ENCODE peak calls at places on chromosomes 1 and 21, in five cellular contexts. X is SK-N-SH, Q is GM12878, W is HepG2, E is endothelial cell of umbilical vein. M is an unnamed sample.

GRCh38 chr21:26790289-26790688 is 54.9 kb downstream of the ADAMTS1 start:
- DNase-seq in X (no peak), Q (no peak), W (no peak), E (no peak), M (no peak)

GRCh38 chr21:16071082-16071481 is 341.3 kb downstream of the USP25 start:
- DNase-seq in X (peak; percentile 36), Q (no peak), W (no peak), E (no peak), M (no peak)

GRCh38 chr1:151166506-151166956 is 587 bp downstream of the SCNM1 start:
- DNase-seq in X (peak; percentile 47), Q (no peak), W (peak; percentile 9), E (no peak), M (no peak)

GRCh38 chr1:109610609-109611307 is 8.7 kb downstream of the GNAT2 start:
- DNase-seq in X (no peak), Q (no peak), W (no peak), E (no peak), M (no peak)

GRCh38 chr1:55021965-55022546 is 17.3 kb upstream of the PCSK9 start:
- DNase-seq in X (peak; percentile 93), Q (peak; percentile 1), W (peak; percentile 74), E (peak; percentile 72), M (peak; percentile 93)

GRCh38 chr1:143699115-143699514 is 272.7 kb downstream of the FAM72C start:
- DNase-seq in X (no peak), Q (no peak), W (no peak), E (no peak), M (no peak)

GRCh38 chr1:86994061-86994460 is 79.6 kb downstream of the HS2ST1 start:
- DNase-seq in X (no peak), Q (no peak), W (no peak), E (no peak), M (no peak)

GRCh38 chr1:30541721-30542485 is 181.5 kb downstream of the MATN1 start:
- DNase-seq in X (no peak), Q (no peak), W (no peak), E (no peak), M (no peak)

GRCh38 chr1:230335861-230336549 is 90.1 kb downstream of the PGBD5 start:
- DNase-seq in X (no peak), Q (no peak), W (no peak), E (no peak), M (no peak)

GRCh38 chr1:54376085-54377039 is 29.8 kb downstream of the SSBP3 start:
- DNase-seq in X (no peak), Q (peak; percentile 84), W (peak; percentile 22), E (no peak), M (peak; percentile 13)

GRCh38 chr1:38835230-38835827 is 24.2 kb downstream of the RRAGC start:
- DNase-seq in X (peak; percentile 64), Q (peak; percentile 60), W (peak; percentile 83), E (peak; percentile 77), M (peak; percentile 81)

GRCh38 chr1:22314676-22315075 is 137.0 kb upstream of the ZBTB40 start:
- DNase-seq in X (no peak), Q (no peak), W (no peak), E (no peak), M (no peak)

GRCh38 chr1:44318097-44319088 is 36.7 kb downstream of the ERI3 start:
- DNase-seq in X (peak; percentile 72), Q (no peak), W (peak; percentile 34), E (peak; percentile 33), M (no peak)

GRCh38 chr21:29256125-29256895 is 42.4 kb upstream of the BACH1 start:
- DNase-seq in X (no peak), Q (no peak), W (no peak), E (peak; percentile 52), M (no peak)

GRCh38 chr1:150066838-150067183 is 765 bp upstream of the VPS45 start:
- DNase-seq in X (no peak), Q (peak; percentile 12), W (no peak), E (no peak), M (no peak)

GRCh38 chr1:245791410-245792312 is 636.9 kb downstream of the KIF26B start:
- DNase-seq in X (peak; percentile 77), Q (no peak), W (no peak), E (no peak), M (no peak)

GRCh38 chr21:22374218-22374969 is 1376.2 kb downstream of the NCAM2 start:
- DNase-seq in X (no peak), Q (no peak), W (no peak), E (no peak), M (no peak)

GRCh38 chr1:244710474-244711062 is 57.6 kb downstream of the DESI2 start:
- DNase-seq in X (no peak), Q (no peak), W (no peak), E (no peak), M (no peak)

GRCh38 chr1:12475158-12475934 is 142.7 kb downstream of the DHRS3 start:
- DNase-seq in X (no peak), Q (no peak), W (peak; percentile 60), E (no peak), M (no peak)

GRCh38 chr1:181104790-181105133 is 16.3 kb downstream of the IER5 start:
- DNase-seq in X (no peak), Q (no peak), W (peak; percentile 39), E (no peak), M (no peak)

GRCh38 chr1:228316589-228317387 is 89.8 kb downstream of the TRIM11 start:
- DNase-seq in X (no peak), Q (no peak), W (no peak), E (no peak), M (no peak)

GRCh38 chr1:7948950-7949349 is 8.3 kb upstream of the TNFRSF9 start:
- DNase-seq in X (no peak), Q (no peak), W (no peak), E (no peak), M (no peak)

GRCh38 chr21:22120616-22121266 is 1122.5 kb downstream of the NCAM2 start:
- DNase-seq in X (no peak), Q (no peak), W (no peak), E (no peak), M (no peak)

GRCh38 chr1:231194476-231194842 is 32.6 kb downstream of the TRIM67 start:
- DNase-seq in X (no peak), Q (no peak), W (no peak), E (no peak), M (no peak)

GRCh38 chr1:24805534-24806301 is 60.5 kb downstream of the CLIC4 start:
- DNase-seq in X (no peak), Q (no peak), W (no peak), E (peak; percentile 95), M (no peak)

GRCh38 chr21:45861156-45861870 is 120.3 kb upstream of the COL6A1 start:
- DNase-seq in X (no peak), Q (no peak), W (no peak), E (no peak), M (no peak)

GRCh38 chr1:1346501-1346890 is 2.7 kb downstream of the DVL1 start:
- DNase-seq in X (no peak), Q (no peak), W (no peak), E (no peak), M (no peak)

GRCh38 chr1:181551249-181551648 is 67.9 kb downstream of the CACNA1E start:
- DNase-seq in X (no peak), Q (no peak), W (no peak), E (no peak), M (no peak)

GRCh38 chr1:18973446-18973955 is 17.0 kb upstream of the IFFO2 start:
- DNase-seq in X (no peak), Q (no peak), W (no peak), E (no peak), M (no peak)

GRCh38 chr1:9376886-9377333 is 84.2 kb downstream of the SPSB1 start:
- DNase-seq in X (no peak), Q (no peak), W (no peak), E (peak; percentile 68), M (no peak)

GRCh38 chr1:110457206-110457605 is 6.3 kb downstream of the PROK1 start:
- DNase-seq in X (no peak), Q (no peak), W (no peak), E (no peak), M (no peak)

GRCh38 chr1:208835781-208836180 is 591.6 kb upstream of the PLXNA2 start:
- DNase-seq in X (no peak), Q (no peak), W (no peak), E (no peak), M (no peak)

GRCh38 chr21:36846624-36847023 is 119.8 kb downstream of the HLCS start:
- DNase-seq in X (no peak), Q (no peak), W (no peak), E (no peak), M (no peak)

GRCh38 chr1:1128454-1129139 is 12.7 kb upstream of the C1orf159 start:
- DNase-seq in X (no peak), Q (no peak), W (peak; percentile 70), E (no peak), M (no peak)

GRCh38 chr1:2850502-2850901 is 49.0 kb upstream of the TTC34 start:
- DNase-seq in X (no peak), Q (no peak), W (no peak), E (no peak), M (no peak)

GRCh38 chr1:103489881-103490280 is 35.6 kb upstream of the RNPC3 start:
- DNase-seq in X (no peak), Q (no peak), W (no peak), E (no peak), M (no peak)

GRCh38 chr1:205961970-205962820 is 18.9 kb upstream of the SLC26A9 start:
- DNase-seq in X (no peak), Q (no peak), W (no peak), E (peak; percentile 7), M (no peak)
- TF ChIP-seq MAX in X (no peak), Q (no peak), W (no peak), E (no peak), M (no peak)

DNA sequence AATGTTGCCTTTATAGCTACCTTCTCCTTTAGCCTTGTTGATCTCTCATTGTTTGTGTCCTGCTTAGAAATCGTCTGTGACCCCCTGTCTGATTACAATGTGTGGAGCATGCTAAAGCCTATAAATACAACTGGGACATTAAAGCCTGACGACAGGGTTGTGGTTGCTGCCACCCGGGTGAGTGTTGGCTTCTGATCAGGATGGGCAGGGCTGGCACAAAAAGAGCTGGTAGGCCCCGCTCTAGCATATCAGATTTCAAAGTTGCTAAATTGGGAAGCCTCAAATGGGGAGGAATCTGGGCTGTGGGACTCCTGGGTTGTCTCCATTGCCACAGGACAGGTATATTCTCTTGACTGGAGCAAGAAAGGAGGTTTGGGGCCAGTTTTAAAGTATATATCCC is 8.4 kb downstream of the NCSTN start:
- DNase-seq in X (no peak), Q (no peak), W (no peak), E (no peak), M (no peak)
- H3K36me3 ChIP-seq in X (peaks cover 44% of the 10 kb centered on the region), Q (peaks cover 39% of the 10 kb centered on the region), W (peaks cover 90% of the 10 kb centered on the region), E (peaks cover 61% of the 10 kb centered on the region), M (peaks cover 41% of the 10 kb centered on the region)

GRCh38 chr1:147270721-147271120 is 28.2 kb downstream of the CHD1L start:
- DNase-seq in X (no peak), Q (no peak), W (no peak), E (no peak), M (no peak)
- TF ChIP-seq MAX in X (no peak), Q (no peak), W (no peak), E (no peak), M (no peak)

DNA sequence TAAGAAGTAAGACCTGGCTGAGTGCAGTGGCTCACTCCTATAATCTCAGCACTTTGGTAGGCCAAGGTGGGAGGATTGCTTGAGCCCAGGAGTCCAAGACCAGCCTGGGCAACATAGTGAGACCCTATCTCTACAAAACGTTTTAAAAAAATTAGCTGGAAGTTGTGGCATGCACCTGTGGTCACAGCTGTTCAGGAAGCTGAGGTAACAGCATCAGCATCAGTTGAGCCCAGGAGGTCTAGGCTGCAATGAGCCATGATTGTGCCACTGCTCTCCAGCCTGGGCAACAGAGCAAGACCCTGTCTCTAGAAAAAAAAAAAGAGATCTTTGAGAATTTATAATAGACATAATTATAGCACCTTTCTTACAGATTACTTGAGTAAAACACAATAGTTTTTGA is 36.0 kb downstream of the AGL start:
- DNase-seq in X (no peak), Q (no peak), W (no peak), E (no peak), M (no peak)
- H3K36me3 ChIP-seq in X (peaks cover 42% of the 10 kb centered on the region), Q (peaks cover 1% of the 10 kb centered on the region), W (peaks cover 16% of the 10 kb centered on the region), E (no peaks in the 10 kb centered on the region), M (peaks cover 6% of the 10 kb centered on the region)